ENCODE peak calls at places on chromosomes 11 and 22, in six cellular contexts. K is choroid plexus epithelial cell, C is Caco-2, B is GM23248, T is SK-N-SH, W is MM.1S. D is an unnamed sample.

GRCh38 chr11:35234836-35235235 is 95.9 kb downstream of the CD44 start:
- DNase-seq in K (no peak), C (no peak), B (peak), T (no peak), W (no peak), D (no peak)

GRCh38 chr11:67268036-67268683 is 1.9 kb downstream of the GRK2 start:
- DNase-seq in K (no peak), C (no peak), B (no peak), T (no peak), W (peak), D (no peak)

GRCh38 chr11:128318856-128319474 is 268.4 kb downstream of the ETS1 start:
- DNase-seq in K (peak), C (no peak), B (no peak), T (no peak), W (no peak), D (no peak)

GRCh38 chr22:44887941-44888366 is 121.9 kb downstream of the PHF21B start:
- DNase-seq in K (no peak), C (no peak), B (no peak), T (peak), W (no peak), D (no peak)

GRCh38 chr11:34890812-34891211 is 25.4 kb downstream of the APIP start:
- DNase-seq in K (peak), C (peak), B (peak), T (peak), W (peak), D (peak)

GRCh38 chr11:104432981-104433380 is 269.0 kb upstream of the PDGFD start:
- DNase-seq in K (no peak), C (no peak), B (no peak), T (peak), W (no peak), D (no peak)

GRCh38 chr11:101860694-101861371 is 54.0 kb upstream of the CEP126 start:
- DNase-seq in K (peak), C (peak), B (peak), T (peak), W (peak), D (peak)

GRCh38 chr11:96168623-96169022 is 174.4 kb downstream of the MAML2 start:
- DNase-seq in K (peak), C (no peak), B (peak), T (no peak), W (no peak), D (no peak)

GRCh38 chr22:45895436-45896152 is 81.4 kb downstream of the WNT7B start:
- DNase-seq in K (no peak), C (no peak), B (no peak), T (no peak), W (no peak), D (no peak)

GRCh38 chr11:121661796-121662508 is 209.2 kb upstream of the SORL1-AS1 start:
- DNase-seq in K (peak), C (no peak), B (peak), T (no peak), W (no peak), D (no peak)

GRCh38 chr11:24198458-24198857 is 298.4 kb upstream of the LUZP2 start:
- DNase-seq in K (peak), C (no peak), B (no peak), T (no peak), W (no peak), D (no peak)

GRCh38 chr22:20154602-20155183 is 3.8 kb upstream of the CCDC188 start:
- DNase-seq in K (no peak), C (peak), B (no peak), T (peak), W (no peak), D (no peak)

GRCh38 chr11:80970016-80970516 is 1529.2 kb upstream of the TENM4 start:
- DNase-seq in K (no peak), C (no peak), B (no peak), T (no peak), W (no peak), D (no peak)

GRCh38 chr11:1603629-1604028 is 4.6 kb downstream of the KRTAP5-3 start:
- DNase-seq in K (no peak), C (no peak), B (no peak), T (no peak), W (no peak), D (no peak)

GRCh38 chr11:67351275-67352005 is 1.9 kb downstream of the POLD4 start:
- DNase-seq in K (peak), C (peak), B (peak), T (peak), W (peak), D (peak)

GRCh38 chr11:64681171-64681570 is 41.8 kb downstream of the NRXN2 start:
- DNase-seq in K (no peak), C (peak), B (no peak), T (no peak), W (no peak), D (no peak)

GRCh38 chr11:129861702-129862107 is 33.7 kb downstream of the NFRKB start:
- DNase-seq in K (peak), C (peak), B (peak), T (no peak), W (no peak), D (no peak)

GRCh38 chr11:8810331-8811301 is 100.4 kb upstream of the AKIP1 start:
- DNase-seq in K (peak), C (no peak), B (peak), T (peak), W (peak), D (no peak)

GRCh38 chr22:21020802-21021429 is 6.0 kb downstream of the P2RX6 start:
- DNase-seq in K (peak), C (no peak), B (peak), T (peak), W (no peak), D (peak)

DNA sequence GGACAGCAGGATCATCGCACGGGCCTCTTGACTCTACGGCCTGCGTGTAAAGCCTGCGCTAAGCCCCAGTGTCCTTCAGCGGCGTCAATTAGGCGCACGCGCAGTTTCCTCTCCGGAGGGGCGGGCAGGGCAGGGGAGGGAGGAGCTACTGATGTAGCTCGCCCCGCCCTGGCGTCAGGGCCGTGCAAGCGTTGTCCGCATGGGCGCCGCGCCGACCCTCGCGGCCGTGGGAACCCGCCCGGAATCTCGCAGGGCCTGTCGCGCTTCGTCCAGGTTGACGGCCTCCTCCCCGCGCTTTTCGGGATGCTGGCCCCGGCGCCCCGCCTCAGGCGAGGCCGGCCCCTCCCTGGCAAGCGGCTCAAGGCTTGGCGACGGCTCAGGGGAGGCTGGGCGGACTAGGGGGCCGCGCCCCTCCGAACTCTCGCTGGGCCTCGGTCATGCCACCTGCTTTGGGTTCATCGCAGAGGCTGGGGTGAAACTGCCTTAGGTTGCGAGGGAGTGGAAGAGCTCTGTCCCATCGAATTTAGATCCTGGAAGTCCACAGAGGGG is 61.1 kb downstream of the ST3GAL4 start:
- DNase-seq in K (peak), C (peak), B (peak), T (peak), W (peak), D (no peak)
- H3K4me3 ChIP-seq in K (peak), C (peak), B (peak), T (no peak), W (no peak), D (no peak)

GRCh38 chr22:49672013-49672516 is 155.6 kb downstream of the BRD1 start:
- DNase-seq in K (no peak), C (no peak), B (no peak), T (no peak), W (no peak), D (no peak)

GRCh38 chr22:49671331-49672012 is 156.2 kb downstream of the BRD1 start:
- DNase-seq in K (no peak), C (no peak), B (no peak), T (no peak), W (no peak), D (no peak)

GRCh38 chr22:49673048-49673447 is 154.6 kb downstream of the BRD1 start:
- DNase-seq in K (no peak), C (no peak), B (no peak), T (no peak), W (no peak), D (no peak)

GRCh38 chr22:49668402-49668801 is 159.3 kb downstream of the BRD1 start:
- DNase-seq in K (no peak), C (no peak), B (no peak), T (no peak), W (no peak), D (no peak)

GRCh38 chr22:49670610-49671330 is 156.9 kb downstream of the BRD1 start:
- DNase-seq in K (no peak), C (no peak), B (no peak), T (peak), W (no peak), D (no peak)
- H3K4me3 ChIP-seq in K (no peak), C (no peak), B (no peak), T (no peak), W (no peak), D (no peak)

GRCh38 chr11:14773755-14774154 is 118.3 kb downstream of the CYP2R1 start:
- DNase-seq in K (peak), C (peak), B (peak), T (no peak), W (peak), D (no peak)

GRCh38 chr11:14774738-14775137 is 117.3 kb downstream of the CYP2R1 start:
- DNase-seq in K (no peak), C (no peak), B (no peak), T (no peak), W (no peak), D (no peak)

DNA sequence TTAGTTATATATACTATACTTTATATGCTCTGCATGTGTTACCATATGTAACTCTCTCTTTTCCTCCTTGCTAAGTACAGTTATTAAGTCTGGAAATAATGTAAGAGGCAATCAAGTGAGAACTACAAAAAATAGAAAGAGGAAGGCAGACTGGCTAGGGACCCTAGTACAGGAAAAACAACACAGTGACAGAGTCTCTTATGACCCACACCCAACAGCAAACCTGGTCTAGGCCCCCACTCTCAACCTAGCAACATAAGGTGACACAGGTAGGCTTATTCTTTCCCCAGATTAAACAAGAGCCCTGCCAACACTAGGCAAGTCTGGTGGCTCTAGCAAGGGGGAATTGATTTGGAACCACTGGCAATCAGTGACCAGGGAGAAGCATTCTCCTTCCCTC is 116.1 kb downstream of the CYP2R1 start:
- DNase-seq in K (no peak), C (no peak), B (no peak), T (no peak), W (no peak), D (no peak)
- H3K4me3 ChIP-seq in K (no peak), C (no peak), B (no peak), T (no peak), W (no peak), D (no peak)

GRCh38 chr11:75703709-75704237 is 13.9 kb upstream of the MOGAT2 start:
- DNase-seq in K (no peak), C (no peak), B (no peak), T (no peak), W (no peak), D (no peak)

GRCh38 chr11:75705541-75705940 is 12.1 kb upstream of the MOGAT2 start:
- DNase-seq in K (no peak), C (no peak), B (no peak), T (no peak), W (no peak), D (no peak)

GRCh38 chr11:75700940-75701339 is 16.7 kb upstream of the MOGAT2 start:
- DNase-seq in K (no peak), C (no peak), B (no peak), T (no peak), W (no peak), D (no peak)

GRCh38 chr11:75706260-75706729 is 11.3 kb upstream of the MOGAT2 start:
- DNase-seq in K (peak), C (peak), B (peak), T (peak), W (peak), D (peak)
- H3K4me3 ChIP-seq in K (peak), C (no peak), B (no peak), T (no peak), W (peak), D (no peak)

GRCh38 chr22:41910599-41911291 is 4.1 kb downstream of the SHISA8 start:
- DNase-seq in K (no peak), C (no peak), B (peak), T (peak), W (no peak), D (no peak)

GRCh38 chr22:41909290-41910049 is 5.4 kb downstream of the SHISA8 start:
- DNase-seq in K (no peak), C (no peak), B (no peak), T (no peak), W (no peak), D (no peak)

GRCh38 chr22:41908409-41909289 is 6.2 kb downstream of the SHISA8 start:
- DNase-seq in K (no peak), C (no peak), B (no peak), T (peak), W (peak), D (no peak)

GRCh38 chr22:41911292-41911611 is 3.6 kb downstream of the SHISA8 start:
- DNase-seq in K (no peak), C (no peak), B (no peak), T (no peak), W (no peak), D (no peak)

DNA sequence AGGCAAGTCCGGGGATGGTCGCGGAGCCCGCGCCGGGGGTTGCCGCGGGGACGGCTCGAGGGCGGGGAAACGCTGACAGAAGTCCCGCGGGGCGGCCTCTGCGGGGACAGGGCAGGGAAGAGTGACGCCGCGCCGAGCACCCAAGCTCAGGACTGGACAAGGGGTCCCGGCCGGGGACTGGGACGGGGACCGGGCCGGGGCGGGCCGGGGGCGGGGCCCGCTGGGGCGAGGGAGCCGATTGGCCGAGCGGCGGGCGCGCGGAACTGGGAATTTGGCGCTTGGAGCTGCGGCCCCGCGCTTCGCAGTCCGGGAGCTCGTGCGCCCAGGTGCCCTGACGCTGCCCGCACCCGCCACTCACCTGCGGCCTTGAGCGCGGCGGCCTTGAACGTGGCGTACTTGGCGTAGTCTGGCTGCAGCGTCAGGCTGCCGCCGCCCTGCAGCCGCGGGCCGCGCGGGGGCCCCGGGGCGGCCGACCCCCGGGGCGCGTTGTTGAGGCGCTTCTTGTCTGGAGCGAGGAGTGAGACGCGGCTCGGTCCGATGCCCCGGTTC is 4.8 kb downstream of the SHISA8 start:
- DNase-seq in K (no peak), C (no peak), B (peak), T (peak), W (no peak), D (no peak)
- H3K4me3 ChIP-seq in K (peak), C (peak), B (peak), T (peak), W (no peak), D (no peak)

DNA sequence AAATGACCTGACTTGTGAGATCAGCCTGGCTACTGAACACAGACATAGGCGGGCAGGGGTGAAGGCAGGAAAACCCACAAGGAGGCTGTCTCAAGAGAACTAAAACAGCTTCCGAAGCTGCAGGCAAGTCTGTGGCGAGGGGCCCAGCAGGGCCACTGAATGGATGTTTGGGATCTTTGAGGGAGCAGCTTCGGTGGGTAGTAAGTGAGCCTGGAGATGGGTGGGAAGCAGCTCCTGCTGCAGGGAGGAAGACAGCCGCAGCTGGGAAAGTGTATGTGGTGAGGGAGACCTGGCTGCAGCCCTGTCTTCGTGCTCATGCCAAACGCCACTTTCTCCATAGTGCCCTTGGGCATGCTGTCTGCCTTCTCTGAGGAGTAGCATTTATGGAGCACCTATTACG is 3.4 kb downstream of the CCDC86 start:
- DNase-seq in K (no peak), C (no peak), B (no peak), T (no peak), W (no peak), D (no peak)
- H3K4me3 ChIP-seq in K (peak), C (no peak), B (no peak), T (peak), W (peak), D (no peak)

GRCh38 chr11:22508691-22509090 is 116.9 kb downstream of the FANCF start:
- DNase-seq in K (no peak), C (no peak), B (no peak), T (no peak), W (no peak), D (no peak)
- H3K4me3 ChIP-seq in K (no peak), C (no peak), B (no peak), T (no peak), W (no peak), D (no peak)